ENCODE peak calls at places on chromosomes 13 and 19, in nine cellular contexts. Y, M, T, P, S, F, X, G and R are unnamed samples.

GRCh38 chr13:114249062-114249461 is 14.4 kb downstream of the CDC16 start:
- DNase-seq in Y (no peak), M (peak), T (no peak), P (no peak), S (no peak), F (no peak), X (no peak), G (no peak), R (no peak)

GRCh38 chr19:5171711-5172110 is 168.9 kb downstream of the PTPRS start:
- DNase-seq in Y (no peak), M (no peak), T (no peak), P (no peak), S (no peak), F (peak), X (no peak), G (no peak), R (no peak)

GRCh38 chr13:101289764-101290163 is 126.5 kb downstream of the NALCN start:
- DNase-seq in Y (no peak), M (no peak), T (no peak), P (no peak), S (no peak), F (peak), X (peak), G (peak), R (peak)

GRCh38 chr13:26709461-26709860 is 51.1 kb downstream of the GPR12 start:
- DNase-seq in Y (no peak), M (no peak), T (no peak), P (no peak), S (no peak), F (no peak), X (no peak), G (no peak), R (no peak)

GRCh38 chr13:113919761-113920160 is 54.1 kb downstream of the C13orf46 start:
- DNase-seq in Y (no peak), M (peak), T (no peak), P (no peak), S (no peak), F (no peak), X (peak), G (no peak), R (no peak)

GRCh38 chr13:59776924-59777690 is 386.6 kb downstream of the DIAPH3 start:
- DNase-seq in Y (no peak), M (no peak), T (no peak), P (no peak), S (no peak), F (peak), X (no peak), G (no peak), R (peak)

GRCh38 chr13:43107780-43108179 is 84.4 kb downstream of the DNAJC15 start:
- DNase-seq in Y (no peak), M (no peak), T (no peak), P (no peak), S (no peak), F (peak), X (no peak), G (no peak), R (peak)

GRCh38 chr13:49057176-49057575 is 81.5 kb downstream of the FNDC3A start:
- DNase-seq in Y (no peak), M (no peak), T (no peak), P (no peak), S (no peak), F (no peak), X (no peak), G (no peak), R (no peak)

GRCh38 chr13:61136101-61136500 is 279.5 kb downstream of the PCDH20 start:
- DNase-seq in Y (no peak), M (no peak), T (no peak), P (no peak), S (no peak), F (no peak), X (no peak), G (no peak), R (no peak)

GRCh38 chr13:113658836-113659235 is 838 bp upstream of the ATP4B start:
- DNase-seq in Y (no peak), M (peak), T (no peak), P (no peak), S (peak), F (no peak), X (no peak), G (no peak), R (no peak)

GRCh38 chr19:16062789-16063188 is 13.5 kb upstream of the TPM4 start:
- DNase-seq in Y (peak), M (peak), T (peak), P (peak), S (peak), F (no peak), X (peak), G (no peak), R (peak)

GRCh38 chr19:13163609-13164364 is 13.6 kb downstream of the IER2 start:
- DNase-seq in Y (peak), M (peak), T (peak), P (peak), S (no peak), F (peak), X (peak), G (peak), R (peak)

GRCh38 chr19:18710986-18711751 is 27.7 kb downstream of the CRTC1 start:
- DNase-seq in Y (no peak), M (no peak), T (no peak), P (no peak), S (no peak), F (peak), X (no peak), G (no peak), R (no peak)

GRCh38 chr13:100636004-100636403 is 38.6 kb downstream of the TMTC4 start:
- DNase-seq in Y (no peak), M (no peak), T (no peak), P (no peak), S (no peak), F (no peak), X (no peak), G (no peak), R (no peak)

GRCh38 chr19:46409146-46409545 is 4.2 kb downstream of the CCDC8 start:
- DNase-seq in Y (no peak), M (no peak), T (no peak), P (no peak), S (no peak), F (no peak), X (no peak), G (no peak), R (no peak)

GRCh38 chr13:24207841-24208240 is 47.3 kb downstream of the SPATA13 start:
- DNase-seq in Y (no peak), M (no peak), T (no peak), P (no peak), S (no peak), F (no peak), X (no peak), G (no peak), R (no peak)

GRCh38 chr19:10677796-10678195 is 23.4 kb upstream of the QTRT1 start:
- DNase-seq in Y (no peak), M (peak), T (no peak), P (no peak), S (no peak), F (no peak), X (no peak), G (no peak), R (no peak)

GRCh38 chr13:98083936-98084335 is 59.0 kb upstream of the FARP1 start:
- DNase-seq in Y (no peak), M (no peak), T (no peak), P (no peak), S (no peak), F (peak), X (no peak), G (no peak), R (peak)